ENCODE peak calls at places on chromosomes 4 and X, in five cellular contexts. One of them, this sample, is unnamed.

GRCh38 chr4:150582881-150583286 is 933 bp downstream of the MAB21L2 start:
- DNase-seq in IMR-90: peak; percentile 51
- DNase-seq in H9: peak; percentile 52
- DNase-seq in mesenchymal stem cell: peak; percentile 76
- DNase-seq in H1: no peak
- DNase-seq in this sample: peak; percentile 36

GRCh38 chrX:23804578-23804977 is 21.6 kb downstream of the SAT1 start:
- DNase-seq in IMR-90: no peak
- DNase-seq in mesenchymal stem cell: no peak
- DNase-seq in H1: no peak
- DNase-seq in H9: no peak
- DNase-seq in this sample: no peak

GRCh38 chrX:151806967-151807540 is 72.5 kb downstream of the CNGA2 start:
- DNase-seq in H1: no peak
- DNase-seq in H9: no peak
- DNase-seq in IMR-90: no peak
- DNase-seq in mesenchymal stem cell: no peak
- DNase-seq in this sample: no peak

GRCh38 chr4:15914291-15914690 is 24.2 kb downstream of the FGFBP1 start:
- DNase-seq in IMR-90: peak; percentile 54
- DNase-seq in mesenchymal stem cell: peak; percentile 14
- DNase-seq in H1: no peak
- DNase-seq in H9: no peak
- DNase-seq in this sample: no peak

GRCh38 chr4:128768373-128768996 is 41.0 kb upstream of the JADE1 start:
- DNase-seq in mesenchymal stem cell: peak; percentile 61
- DNase-seq in IMR-90: peak; percentile 51
- DNase-seq in H9: no peak
- DNase-seq in H1: no peak
- DNase-seq in this sample: no peak

GRCh38 chr4:83503974-83504373 is 19.1 kb upstream of the ABRAXAS1 start:
- DNase-seq in IMR-90: no peak
- DNase-seq in H9: no peak
- DNase-seq in H1: no peak
- DNase-seq in mesenchymal stem cell: no peak
- DNase-seq in this sample: no peak

GRCh38 chr4:41331224-41331623 is 74.5 kb downstream of the UCHL1 start:
- DNase-seq in mesenchymal stem cell: peak; percentile 40
- DNase-seq in H9: no peak
- DNase-seq in H1: no peak
- DNase-seq in IMR-90: no peak
- DNase-seq in this sample: no peak

GRCh38 chr4:76723916-76724315 is 174.0 kb downstream of the SOWAHB start:
- DNase-seq in mesenchymal stem cell: no peak
- DNase-seq in IMR-90: peak; percentile 91
- DNase-seq in H9: no peak
- DNase-seq in H1: no peak
- DNase-seq in this sample: peak; percentile 21

GRCh38 chr4:130197946-130198345 is 1102.0 kb downstream of the C4orf33 start:
- DNase-seq in IMR-90: no peak
- DNase-seq in H9: no peak
- DNase-seq in mesenchymal stem cell: no peak
- DNase-seq in H1: no peak
- DNase-seq in this sample: no peak

GRCh38 chr4:77201343-77201742 is 44.3 kb downstream of the CCNG2 start:
- DNase-seq in H9: no peak
- DNase-seq in H1: no peak
- DNase-seq in IMR-90: peak; percentile 43
- DNase-seq in mesenchymal stem cell: no peak
- DNase-seq in this sample: no peak

GRCh38 chr4:5204781-5205180 is 153.5 kb downstream of the STK32B start:
- DNase-seq in H1: no peak
- DNase-seq in IMR-90: no peak
- DNase-seq in H9: no peak
- DNase-seq in mesenchymal stem cell: no peak
- DNase-seq in this sample: no peak

GRCh38 chrX:133726211-133726630 is 259.2 kb downstream of the GPC3 start:
- DNase-seq in mesenchymal stem cell: peak; percentile 54
- DNase-seq in H9: no peak
- DNase-seq in H1: no peak
- DNase-seq in IMR-90: peak; percentile 73
- DNase-seq in this sample: no peak

GRCh38 chr4:138405934-138406567 is 163.9 kb upstream of the SLC7A11 start:
- DNase-seq in H9: no peak
- DNase-seq in H1: no peak
- DNase-seq in mesenchymal stem cell: peak; percentile 70
- DNase-seq in IMR-90: peak; percentile 72
- DNase-seq in this sample: no peak

GRCh38 chr4:17773125-17773698 is 8.2 kb downstream of the FAM184B start:
- DNase-seq in H1: no peak
- DNase-seq in IMR-90: no peak
- DNase-seq in H9: no peak
- DNase-seq in mesenchymal stem cell: no peak
- DNase-seq in this sample: no peak

GRCh38 chr4:6875431-6875831 is 34.2 kb upstream of the TBC1D14 start:
- DNase-seq in H1: no peak
- DNase-seq in mesenchymal stem cell: no peak
- DNase-seq in IMR-90: no peak
- DNase-seq in H9: no peak
- DNase-seq in this sample: no peak

GRCh38 chr4:153387981-153388380 is 43.5 kb downstream of the MND1 start:
- DNase-seq in mesenchymal stem cell: no peak
- DNase-seq in IMR-90: no peak
- DNase-seq in H1: no peak
- DNase-seq in H9: no peak
- DNase-seq in this sample: no peak

GRCh38 chrX:153488231-153488914 is 6.4 kb upstream of the BGN start:
- DNase-seq in IMR-90: peak; percentile 67
- DNase-seq in H9: no peak
- DNase-seq in mesenchymal stem cell: no peak
- DNase-seq in H1: no peak
- DNase-seq in this sample: no peak

GRCh38 chrX:39613508-39613921 is 484.2 kb downstream of the BCOR start:
- DNase-seq in mesenchymal stem cell: no peak
- DNase-seq in H9: peak; percentile 67
- DNase-seq in IMR-90: no peak
- DNase-seq in H1: peak; percentile 3
- DNase-seq in this sample: peak; percentile 21

GRCh38 chr4:8554555-8555100 is 25.6 kb upstream of the GPR78 start:
- DNase-seq in IMR-90: no peak
- DNase-seq in H9: no peak
- DNase-seq in H1: no peak
- DNase-seq in mesenchymal stem cell: no peak
- DNase-seq in this sample: no peak

GRCh38 chr4:13990596-13991589 is 363.4 kb upstream of the BOD1L1 start:
- DNase-seq in H1: no peak
- DNase-seq in IMR-90: peak; percentile 25
- DNase-seq in H9: no peak
- DNase-seq in mesenchymal stem cell: peak; percentile 45
- DNase-seq in this sample: no peak

GRCh38 chr4:94430416-94430815 is 21.3 kb upstream of the PDLIM5 start:
- DNase-seq in IMR-90: no peak
- DNase-seq in mesenchymal stem cell: no peak
- DNase-seq in H1: no peak
- DNase-seq in H9: no peak
- DNase-seq in this sample: no peak

GRCh38 chr4:40316333-40316781 is 18.8 kb upstream of the CHRNA9 start:
- DNase-seq in IMR-90: peak; percentile 93
- DNase-seq in H9: no peak
- DNase-seq in mesenchymal stem cell: peak; percentile 99
- DNase-seq in H1: no peak
- DNase-seq in this sample: no peak

GRCh38 chrX:23372220-23372902 is 37.7 kb downstream of the PTCHD1 start:
- DNase-seq in H9: no peak
- DNase-seq in IMR-90: no peak
- DNase-seq in H1: no peak
- DNase-seq in mesenchymal stem cell: no peak
- DNase-seq in this sample: no peak

GRCh38 chr4:136750898-136751297 is 781.4 kb downstream of the PCDH18 start:
- DNase-seq in IMR-90: peak; percentile 60
- DNase-seq in H1: no peak
- DNase-seq in mesenchymal stem cell: no peak
- DNase-seq in H9: no peak
- DNase-seq in this sample: no peak

GRCh38 chrX:140050906-140051305 is 85.6 kb upstream of the CXorf66 start:
- DNase-seq in IMR-90: peak; percentile 15
- DNase-seq in H9: no peak
- DNase-seq in H1: no peak
- DNase-seq in mesenchymal stem cell: peak; percentile 0
- DNase-seq in this sample: no peak

GRCh38 chr4:189802884-189803283 is 137.8 kb upstream of the FRG1 start:
- DNase-seq in IMR-90: no peak
- DNase-seq in mesenchymal stem cell: no peak
- DNase-seq in H9: peak; percentile 39
- DNase-seq in H1: peak; percentile 33
- DNase-seq in this sample: no peak

GRCh38 chr4:100591156-100591876 is 73.5 kb upstream of the EMCN start:
- DNase-seq in mesenchymal stem cell: no peak
- DNase-seq in IMR-90: no peak
- DNase-seq in H9: no peak
- DNase-seq in H1: no peak
- DNase-seq in this sample: no peak

GRCh38 chrX:130658310-130658709 is 244.7 kb downstream of the ENOX2 start:
- DNase-seq in H1: no peak
- DNase-seq in H9: no peak
- DNase-seq in mesenchymal stem cell: no peak
- DNase-seq in IMR-90: no peak
- DNase-seq in this sample: no peak

GRCh38 chr4:139815646-139816601 is 150.3 kb downstream of the MGST2 start:
- DNase-seq in H9: peak; percentile 41
- DNase-seq in mesenchymal stem cell: peak; percentile 93
- DNase-seq in H1: no peak
- DNase-seq in IMR-90: peak; percentile 90
- DNase-seq in this sample: peak; percentile 67

GRCh38 chrX:65635824-65636223 is 31.6 kb upstream of the MSN start:
- DNase-seq in IMR-90: no peak
- DNase-seq in H9: no peak
- DNase-seq in mesenchymal stem cell: no peak
- DNase-seq in H1: no peak
- DNase-seq in this sample: no peak

GRCh38 chr4:82469776-82470345 is 39.5 kb downstream of the ENOPH1 start:
- DNase-seq in mesenchymal stem cell: peak; percentile 62
- DNase-seq in H1: no peak
- DNase-seq in H9: no peak
- DNase-seq in IMR-90: peak; percentile 70
- DNase-seq in this sample: no peak

GRCh38 chr4:156635046-156635445 is 336.6 kb downstream of the PDGFC start:
- DNase-seq in H1: no peak
- DNase-seq in H9: no peak
- DNase-seq in mesenchymal stem cell: no peak
- DNase-seq in IMR-90: no peak
- DNase-seq in this sample: no peak

GRCh38 chrX:41561045-41561444 is 113.9 kb downstream of the NYX start:
- DNase-seq in H1: no peak
- DNase-seq in H9: no peak
- DNase-seq in mesenchymal stem cell: peak; percentile 91
- DNase-seq in IMR-90: peak; percentile 95
- DNase-seq in this sample: no peak

GRCh38 chr4:43842594-43842993 is 606.0 kb downstream of the KCTD8 start:
- DNase-seq in IMR-90: no peak
- DNase-seq in H9: no peak
- DNase-seq in mesenchymal stem cell: no peak
- DNase-seq in H1: no peak
- DNase-seq in this sample: no peak

GRCh38 chr4:174255790-174256189 is 27.7 kb downstream of the FBXO8 start:
- DNase-seq in H1: no peak
- DNase-seq in IMR-90: peak; percentile 92
- DNase-seq in H9: no peak
- DNase-seq in mesenchymal stem cell: peak; percentile 79
- DNase-seq in this sample: no peak

GRCh38 chr4:189806506-189806905 is 134.2 kb upstream of the FRG1 start:
- DNase-seq in H9: no peak
- DNase-seq in mesenchymal stem cell: no peak
- DNase-seq in IMR-90: no peak
- DNase-seq in H1: no peak
- DNase-seq in this sample: no peak

GRCh38 chr4:27524224-27524623 is 663.6 kb downstream of the STIM2 start:
- DNase-seq in H1: no peak
- DNase-seq in H9: no peak
- DNase-seq in mesenchymal stem cell: no peak
- DNase-seq in IMR-90: no peak
- DNase-seq in this sample: no peak

GRCh38 chr4:111675746-111676145 is 469.5 kb upstream of the FAM241A start:
- DNase-seq in H9: no peak
- DNase-seq in IMR-90: no peak
- DNase-seq in mesenchymal stem cell: no peak
- DNase-seq in H1: no peak
- DNase-seq in this sample: no peak
- H2BK15ac ChIP-seq in H9: no peak overlapping the region
- H2BK15ac ChIP-seq in IMR-90: no peak overlapping the region
- H2BK15ac ChIP-seq in mesenchymal stem cell: no peak overlapping the region
- H2BK15ac ChIP-seq in H1: no peak overlapping the region
- H2BK15ac ChIP-seq in this sample: no peak overlapping the region

GRCh38 chr4:113593400-113594230 is 167.9 kb downstream of the CAMK2D start:
- DNase-seq in H1: no peak
- DNase-seq in mesenchymal stem cell: no peak
- DNase-seq in IMR-90: no peak
- DNase-seq in H9: no peak
- DNase-seq in this sample: no peak
- H2BK15ac ChIP-seq in H1: no peak overlapping the region
- H2BK15ac ChIP-seq in mesenchymal stem cell: no peak overlapping the region
- H2BK15ac ChIP-seq in IMR-90: no peak overlapping the region
- H2BK15ac ChIP-seq in H9: no peak overlapping the region
- H2BK15ac ChIP-seq in this sample: no peak overlapping the region

GRCh38 chr4:101954975-101955678 is 164.6 kb downstream of the BANK1 start:
- DNase-seq in mesenchymal stem cell: no peak
- DNase-seq in IMR-90: no peak
- DNase-seq in H9: no peak
- DNase-seq in H1: no peak
- DNase-seq in this sample: no peak
- H2BK15ac ChIP-seq in mesenchymal stem cell: no peak overlapping the region
- H2BK15ac ChIP-seq in IMR-90: no peak overlapping the region
- H2BK15ac ChIP-seq in H9: no peak overlapping the region
- H2BK15ac ChIP-seq in H1: no peak overlapping the region
- H2BK15ac ChIP-seq in this sample: no peak overlapping the region

GRCh38 chr4:10598829-10599228 is 85.7 kb downstream of the CLNK start:
- DNase-seq in IMR-90: no peak
- DNase-seq in H9: no peak
- DNase-seq in H1: no peak
- DNase-seq in mesenchymal stem cell: no peak
- DNase-seq in this sample: no peak
- H2BK15ac ChIP-seq in IMR-90: no peak overlapping the region
- H2BK15ac ChIP-seq in H9: no peak overlapping the region
- H2BK15ac ChIP-seq in H1: no peak overlapping the region
- H2BK15ac ChIP-seq in mesenchymal stem cell: no peak overlapping the region
- H2BK15ac ChIP-seq in this sample: no peak overlapping the region

DNA sequence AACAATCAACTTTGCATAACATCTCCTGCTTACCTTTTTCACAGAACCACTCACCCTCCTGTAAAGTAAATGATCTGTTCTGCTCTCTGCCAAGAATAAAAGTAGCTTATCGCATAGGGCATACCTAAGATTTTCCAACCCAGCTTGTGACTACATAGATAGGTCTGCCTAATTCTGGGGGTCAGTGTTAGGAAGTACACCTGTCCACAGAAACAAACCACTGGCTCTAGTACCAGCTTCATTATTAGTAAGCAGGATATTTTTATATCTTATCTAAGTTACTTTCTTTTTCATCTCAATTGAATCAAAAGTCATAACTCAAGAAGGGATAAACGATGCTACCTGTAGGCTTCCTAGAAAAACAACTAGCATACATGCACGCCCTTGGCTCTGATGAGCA is 23.8 kb downstream of the CXCL1 start:
- DNase-seq in IMR-90: no peak
- DNase-seq in mesenchymal stem cell: no peak
- DNase-seq in H1: no peak
- DNase-seq in H9: no peak
- DNase-seq in this sample: no peak
- H2BK15ac ChIP-seq in IMR-90: peak overlapping the region; percentile 39
- H2BK15ac ChIP-seq in mesenchymal stem cell: no peak overlapping the region
- H2BK15ac ChIP-seq in H1: no peak overlapping the region
- H2BK15ac ChIP-seq in H9: no peak overlapping the region
- H2BK15ac ChIP-seq in this sample: no peak overlapping the region

This sample was measured in neuronal stem cell.